ENCODE peak calls at places on chromosomes 3 and 15, in seven cellular contexts. U is stimulated activated CD8-positive, alpha-beta memory T cell treated with anti-CD3 and anti-CD28 coated beads, Interleukin-15, amount 100 ng/mL, for 4 hours; K is cerebellar cortex; V is NCI-H748 treated with DMSO at 0.1 percent for 48 hours; D is activated CD4-positive, CD25-positive, alpha-beta regulatory T cell treated with anti-CD3 and anti-CD28 coated beads, Interleukin-2, amount 50 U/mL, for 16 hours; Y is glutamatergic neuron; R is epithelial cell of esophagus. I is an unnamed sample.

GRCh38 chr3:36132214-36132613 is 248.1 kb upstream of the STAC start:
- DNase-seq in U (no peak), K (no peak), V (no peak), D (no peak), Y (no peak), R (no peak), I (no peak)

GRCh38 chr3:73298243-73299183 is 237.1 kb downstream of the EBLN2 start:
- DNase-seq in U (no peak), K (no peak), V (peak; percentile 79), D (no peak), Y (no peak), R (no peak), I (no peak)

GRCh38 chr3:106765342-106765741 is 611.9 kb upstream of the CCDC54 start:
- DNase-seq in U (no peak), K (no peak), V (no peak), D (no peak), Y (no peak), R (peak; percentile 97), I (no peak)

GRCh38 chr3:85081191-85081895 is 122.6 kb downstream of the CADM2 start:
- DNase-seq in U (no peak), K (peak; percentile 82), V (no peak), D (no peak), Y (no peak), R (peak; percentile 81), I (no peak)

GRCh38 chr3:42541079-42541478 is 38.6 kb downstream of the VIPR1 start:
- DNase-seq in U (no peak), K (no peak), V (no peak), D (no peak), Y (no peak), R (no peak), I (no peak)

GRCh38 chr3:124269619-124270018 is 277.7 kb upstream of the ROPN1 start:
- DNase-seq in U (no peak), K (no peak), V (no peak), D (no peak), Y (no peak), R (no peak), I (no peak)

GRCh38 chr3:27960133-27960532 is 238.0 kb upstream of the EOMES start:
- DNase-seq in U (no peak), K (no peak), V (no peak), D (no peak), Y (no peak), R (peak; percentile 76), I (no peak)

GRCh38 chr15:39462691-39463090 is 118.2 kb upstream of the THBS1 start:
- DNase-seq in U (no peak), K (no peak), V (no peak), D (no peak), Y (no peak), R (peak; percentile 10), I (peak; percentile 40)

GRCh38 chr3:44969170-44969569 is 6.8 kb downstream of the ZDHHC3 start:
- DNase-seq in U (no peak), K (no peak), V (no peak), D (no peak), Y (no peak), R (no peak), I (no peak)

GRCh38 chr15:55660153-55660552 is 72.0 kb upstream of the PYGO1 start:
- DNase-seq in U (no peak), K (no peak), V (no peak), D (no peak), Y (no peak), R (no peak), I (no peak)

GRCh38 chr3:100402150-100402706 is 889 bp downstream of the LNP1 start:
- DNase-seq in U (no peak), K (peak; percentile 49), V (peak; percentile 39), D (no peak), Y (no peak), R (peak; percentile 66), I (no peak)

GRCh38 chr3:112231727-112232126 is 62.3 kb downstream of the SLC9C1 start:
- DNase-seq in U (no peak), K (no peak), V (no peak), D (no peak), Y (no peak), R (no peak), I (no peak)

GRCh38 chr3:7734456-7734855 is 767.2 kb upstream of the LMCD1 start:
- DNase-seq in U (no peak), K (no peak), V (no peak), D (no peak), Y (no peak), R (peak; percentile 30), I (no peak)

GRCh38 chr15:28018291-28019044 is 80.6 kb downstream of the OCA2 start:
- DNase-seq in U (no peak), K (no peak), V (no peak), D (no peak), Y (no peak), R (no peak), I (no peak)

GRCh38 chr3:147257972-147258371 is 148.4 kb downstream of the ZIC4 start:
- DNase-seq in U (no peak), K (no peak), V (no peak), D (no peak), Y (no peak), R (no peak), I (no peak)

GRCh38 chr3:26657406-26657976 is 34.9 kb downstream of the LRRC3B start:
- DNase-seq in U (no peak), K (no peak), V (no peak), D (no peak), Y (no peak), R (peak; percentile 82), I (no peak)

GRCh38 chr3:141998674-141999290 is 122.3 kb downstream of the ATP1B3 start:
- DNase-seq in U (no peak), K (peak; percentile 55), V (peak; percentile 2), D (no peak), Y (no peak), R (peak; percentile 17), I (no peak)

GRCh38 chr3:193805448-193805847 is 212.4 kb downstream of the OPA1 start:
- DNase-seq in U (no peak), K (peak; percentile 4), V (peak; percentile 52), D (no peak), Y (no peak), R (peak; percentile 99), I (no peak)

GRCh38 chr3:134338201-134338512 is 36.1 kb downstream of the AMOTL2 start:
- DNase-seq in U (no peak), K (no peak), V (no peak), D (no peak), Y (no peak), R (no peak), I (no peak)

GRCh38 chr3:151203053-151203420 is at the start of gene GPR171:
- DNase-seq in U (peak; percentile 60), K (no peak), V (no peak), D (peak; percentile 23), Y (no peak), R (no peak), I (no peak)

I was measured in pulmonary artery endothelial cell.